ENCODE peak calls at places on chromosomes 16 and 17, in five cellular contexts. One of them, this sample, is unnamed.

GRCh38 chr17:73901661-73902415 is 257.6 kb upstream of the SDK2 start:
- DNase-seq in A549: no peak
- DNase-seq in memory B cell: no peak
- DNase-seq in NCI-H345: no peak
- DNase-seq in Calu3: peak
- DNase-seq in this sample: no peak

GRCh38 chr16:87263418-87264052 is 53.7 kb downstream of the C16orf95 start:
- DNase-seq in A549: no peak
- DNase-seq in memory B cell: no peak
- DNase-seq in Calu3: peak
- DNase-seq in NCI-H345: no peak
- DNase-seq in this sample: peak

GRCh38 chr17:74870512-74870911 is 2.3 kb downstream of the FDXR start:
- DNase-seq in A549: no peak
- DNase-seq in memory B cell: no peak
- DNase-seq in Calu3: no peak
- DNase-seq in NCI-H345: no peak
- DNase-seq in this sample: peak

GRCh38 chr17:45229681-45230409 is 8.2 kb downstream of the FMNL1 start:
- DNase-seq in NCI-H345: no peak
- DNase-seq in Calu3: no peak
- DNase-seq in A549: no peak
- DNase-seq in memory B cell: no peak
- DNase-seq in this sample: peak

GRCh38 chr17:56810286-56810781 is 23.4 kb downstream of the C17orf67 start:
- DNase-seq in A549: no peak
- DNase-seq in memory B cell: no peak
- DNase-seq in Calu3: no peak
- DNase-seq in NCI-H345: no peak
- DNase-seq in this sample: no peak

GRCh38 chr16:27776556-27776955 is 226.6 kb downstream of the KATNIP start:
- DNase-seq in A549: no peak
- DNase-seq in NCI-H345: no peak
- DNase-seq in memory B cell: no peak
- DNase-seq in Calu3: no peak
- DNase-seq in this sample: peak

GRCh38 chr17:4236456-4236855 is 27.3 kb downstream of the ANKFY1 start:
- DNase-seq in memory B cell: no peak
- DNase-seq in NCI-H345: no peak
- DNase-seq in Calu3: no peak
- DNase-seq in A549: no peak
- DNase-seq in this sample: no peak

GRCh38 chr17:36856921-36857381 is 80.3 kb upstream of the LHX1 start:
- DNase-seq in A549: no peak
- DNase-seq in memory B cell: no peak
- DNase-seq in Calu3: no peak
- DNase-seq in NCI-H345: no peak
- DNase-seq in this sample: no peak

GRCh38 chr17:35668807-35669206 is 62.6 kb upstream of the RASL10B start:
- DNase-seq in NCI-H345: no peak
- DNase-seq in memory B cell: no peak
- DNase-seq in Calu3: no peak
- DNase-seq in A549: no peak
- DNase-seq in this sample: no peak

GRCh38 chr17:17349724-17350106 is 46.5 kb downstream of the NT5M start:
- DNase-seq in A549: no peak
- DNase-seq in memory B cell: no peak
- DNase-seq in Calu3: no peak
- DNase-seq in NCI-H345: no peak
- DNase-seq in this sample: peak

GRCh38 chr16:56814537-56815432 is 50.2 kb upstream of the SLC12A3 start:
- DNase-seq in memory B cell: no peak
- DNase-seq in A549: peak
- DNase-seq in Calu3: no peak
- DNase-seq in NCI-H345: no peak
- DNase-seq in this sample: no peak

GRCh38 chr17:56602292-56603130 is 9.0 kb downstream of the NOG start:
- DNase-seq in NCI-H345: no peak
- DNase-seq in memory B cell: no peak
- DNase-seq in A549: no peak
- DNase-seq in Calu3: no peak
- DNase-seq in this sample: no peak

GRCh38 chr17:21029032-21029431 is 13.8 kb downstream of the USP22 start:
- DNase-seq in A549: peak
- DNase-seq in NCI-H345: no peak
- DNase-seq in Calu3: no peak
- DNase-seq in memory B cell: no peak
- DNase-seq in this sample: no peak

GRCh38 chr17:56629450-56630187 is 36.1 kb downstream of the NOG start:
- DNase-seq in A549: peak
- DNase-seq in memory B cell: no peak
- DNase-seq in NCI-H345: no peak
- DNase-seq in Calu3: peak
- DNase-seq in this sample: no peak

GRCh38 chr16:14501331-14502255 is 128.5 kb downstream of the PARN start:
- DNase-seq in A549: peak
- DNase-seq in NCI-H345: peak
- DNase-seq in Calu3: peak
- DNase-seq in memory B cell: no peak
- DNase-seq in this sample: peak

GRCh38 chr16:6095414-6095813 is 997.8 kb upstream of the EEF2KMT start:
- DNase-seq in A549: no peak
- DNase-seq in Calu3: no peak
- DNase-seq in memory B cell: no peak
- DNase-seq in NCI-H345: no peak
- DNase-seq in this sample: no peak

GRCh38 chr16:67857547-67858233 is 10.2 kb upstream of the CENPT start:
- DNase-seq in NCI-H345: peak
- DNase-seq in A549: peak
- DNase-seq in Calu3: peak
- DNase-seq in memory B cell: no peak
- DNase-seq in this sample: peak

GRCh38 chr16:21526923-21527807 is 72.2 kb upstream of the METTL9 start:
- DNase-seq in Calu3: no peak
- DNase-seq in NCI-H345: no peak
- DNase-seq in memory B cell: no peak
- DNase-seq in A549: no peak
- DNase-seq in this sample: peak

GRCh38 chr16:2952679-2953078 is 11.4 kb upstream of the KREMEN2 start:
- DNase-seq in Calu3: no peak
- DNase-seq in memory B cell: no peak
- DNase-seq in A549: no peak
- DNase-seq in NCI-H345: peak
- DNase-seq in this sample: peak

GRCh38 chr17:74212262-74212912 is 984 bp upstream of the TTYH2 start:
- DNase-seq in A549: no peak
- DNase-seq in NCI-H345: no peak
- DNase-seq in memory B cell: peak
- DNase-seq in Calu3: no peak
- DNase-seq in this sample: peak

GRCh38 chr17:10262451-10262850 is 64.0 kb upstream of the GAS7 start:
- DNase-seq in A549: no peak
- DNase-seq in NCI-H345: no peak
- DNase-seq in memory B cell: no peak
- DNase-seq in Calu3: no peak
- DNase-seq in this sample: no peak

GRCh38 chr17:39132192-39132600 is 19.2 kb downstream of the PLXDC1 start:
- DNase-seq in A549: peak
- DNase-seq in NCI-H345: no peak
- DNase-seq in Calu3: no peak
- DNase-seq in memory B cell: no peak
- DNase-seq in this sample: peak

This sample was measured in osteoblast.